ENCODE peak calls at places on chromosomes 1 and 21, in six cellular contexts. T, I, W, L, A and S are unnamed samples.

GRCh38 chr1:53644496-53644895 is 94.5 kb downstream of the GLIS1 start:
- DNase-seq in T (no peak), I (no peak), W (no peak), L (peak; percentile 11), A (no peak), S (no peak)

GRCh38 chr1:3062616-3063378 is 6.2 kb upstream of the PRDM16 start:
- DNase-seq in T (no peak), I (no peak), W (no peak), L (peak; percentile 66), A (no peak), S (no peak)

GRCh38 chr1:229093258-229093540 is 177.7 kb upstream of the RAB4A start:
- DNase-seq in T (no peak), I (no peak), W (no peak), L (no peak), A (no peak), S (no peak)

GRCh38 chr1:18569251-18569650 is 61.4 kb upstream of the PAX7 start:
- DNase-seq in T (no peak), I (no peak), W (no peak), L (no peak), A (no peak), S (no peak)

GRCh38 chr1:55586771-55587170 is 371.6 kb upstream of the USP24 start:
- DNase-seq in T (no peak), I (no peak), W (no peak), L (no peak), A (no peak), S (no peak)

GRCh38 chr1:203324103-203325003 is 19.0 kb downstream of the BTG2 start:
- DNase-seq in T (no peak), I (peak; percentile 72), W (peak; percentile 29), L (no peak), A (no peak), S (no peak)

GRCh38 chr1:248838357-248839167 is 538 bp downstream of the ZNF672 start:
- DNase-seq in T (peak; percentile 85), I (peak; percentile 94), W (peak; percentile 91), L (peak; percentile 97), A (peak; percentile 79), S (peak; percentile 88)

GRCh38 chr1:92709738-92710137 is 75.2 kb downstream of the EVI5 start:
- DNase-seq in T (no peak), I (no peak), W (no peak), L (no peak), A (no peak), S (no peak)

GRCh38 chr1:3494321-3495308 is 40.1 kb downstream of the ARHGEF16 start:
- DNase-seq in T (no peak), I (no peak), W (no peak), L (no peak), A (no peak), S (no peak)

GRCh38 chr1:33455537-33456301 is 16.7 kb upstream of the ZSCAN20 start:
- DNase-seq in T (peak; percentile 47), I (peak; percentile 51), W (peak; percentile 60), L (peak; percentile 74), A (peak; percentile 85), S (no peak)

GRCh38 chr1:113677250-113678158 is 81.8 kb downstream of the PHTF1 start:
- DNase-seq in T (no peak), I (peak; percentile 67), W (peak; percentile 33), L (no peak), A (peak; percentile 71), S (no peak)

GRCh38 chr21:42818328-42818749 is 61.0 kb downstream of the WDR4 start:
- DNase-seq in T (no peak), I (peak; percentile 71), W (no peak), L (peak; percentile 74), A (peak; percentile 65), S (peak; percentile 56)

GRCh38 chr1:225896937-225897549 is 8.1 kb upstream of the LEFTY1 start:
- DNase-seq in T (no peak), I (peak; percentile 77), W (no peak), L (no peak), A (no peak), S (peak; percentile 54)

GRCh38 chr1:36108314-36108713 is 16.7 kb downstream of the COL8A2 start:
- DNase-seq in T (no peak), I (no peak), W (no peak), L (no peak), A (no peak), S (no peak)

GRCh38 chr1:245963649-245964048 is 543.4 kb downstream of the SMYD3 start:
- DNase-seq in T (no peak), I (no peak), W (no peak), L (no peak), A (no peak), S (no peak)

GRCh38 chr1:109307363-109308021 is 681 bp upstream of the MYBPHL start:
- DNase-seq in T (no peak), I (peak; percentile 78), W (peak; percentile 90), L (no peak), A (peak; percentile 57), S (no peak)

GRCh38 chr21:33478858-33479678 is 706 bp downstream of the TMEM50B start:
- DNase-seq in T (peak; percentile 43), I (peak; percentile 47), W (no peak), L (peak; percentile 73), A (peak; percentile 62), S (peak; percentile 46)

GRCh38 chr1:78340006-78340405 is 150.8 kb upstream of the PTGFR start:
- DNase-seq in T (no peak), I (no peak), W (no peak), L (no peak), A (no peak), S (no peak)

GRCh38 chr1:147246910-147247655 is 4.6 kb downstream of the CHD1L start:
- DNase-seq in T (no peak), I (no peak), W (no peak), L (no peak), A (peak; percentile 43), S (no peak)

GRCh38 chr1:113042336-113043143 is 30.5 kb upstream of the LRIG2 start:
- DNase-seq in T (peak; percentile 84), I (peak; percentile 79), W (no peak), L (peak; percentile 79), A (peak; percentile 95), S (no peak)

GRCh38 chr1:22711071-22711470 is 432 bp downstream of the EPHB2 start:
- DNase-seq in T (no peak), I (no peak), W (no peak), L (no peak), A (no peak), S (no peak)

GRCh38 chr21:44304846-44305245 is 5.0 kb downstream of the PFKL start:
- DNase-seq in T (peak; percentile 62), I (peak; percentile 60), W (peak; percentile 29), L (no peak), A (peak; percentile 42), S (no peak)

GRCh38 chr21:39630191-39630591 is 17.5 kb downstream of the B3GALT5 start:
- DNase-seq in T (no peak), I (no peak), W (no peak), L (no peak), A (no peak), S (no peak)

GRCh38 chr1:176656257-176656995 is 193.5 kb downstream of the PAPPA2 start:
- DNase-seq in T (peak; percentile 1), I (no peak), W (no peak), L (no peak), A (no peak), S (no peak)

GRCh38 chr1:200488375-200489165 is 78.7 kb upstream of the ZNF281 start:
- DNase-seq in T (peak; percentile 23), I (peak; percentile 82), W (peak; percentile 74), L (no peak), A (peak; percentile 89), S (no peak)

GRCh38 chr1:90133133-90133532 is 138.2 kb downstream of the ZNF326 start:
- DNase-seq in T (no peak), I (peak; percentile 32), W (peak; percentile 34), L (no peak), A (peak; percentile 76), S (no peak)

GRCh38 chr1:207825719-207826556 is 74.1 kb downstream of the CD46 start:
- DNase-seq in T (peak; percentile 52), I (peak; percentile 72), W (no peak), L (peak; percentile 94), A (peak; percentile 86), S (peak; percentile 75)

GRCh38 chr1:206470692-206471414 is 577 bp downstream of the IKBKE start:
- DNase-seq in T (no peak), I (peak; percentile 45), W (no peak), L (no peak), A (peak; percentile 78), S (peak; percentile 56)

GRCh38 chr1:108077991-108078390 is 113.0 kb upstream of the VAV3 start:
- DNase-seq in T (no peak), I (no peak), W (no peak), L (no peak), A (peak; percentile 19), S (no peak)

GRCh38 chr1:162019006-162019405 is 4.7 kb downstream of the OLFML2B start:
- DNase-seq in T (no peak), I (peak; percentile 54), W (peak; percentile 43), L (no peak), A (no peak), S (no peak)